ENCODE peak calls at places on chromosome 11, in four cellular contexts. F, A, B and Q are unnamed samples.

GRCh38 chr11:116352881-116353280 is 419.9 kb downstream of the BUD13 start:
- DNase-seq in B (no peak), F (no peak), A (no peak), Q (no peak)

GRCh38 chr11:33520103-33520502 is 180.5 kb downstream of the C11orf91 start:
- DNase-seq in A (no peak), B (no peak), F (no peak), Q (no peak)

GRCh38 chr11:35039076-35039475 is 99.9 kb upstream of the CD44 start:
- DNase-seq in B (no peak), F (no peak), A (no peak), Q (no peak)

GRCh38 chr11:104206936-104207335 is 43.0 kb upstream of the PDGFD start:
- DNase-seq in B (no peak), F (no peak), A (no peak), Q (no peak)

GRCh38 chr11:72814139-72814830 is at the start of gene ATG16L2:
- DNase-seq in B (peak; percentile 93), A (peak; percentile 82), F (peak; percentile 96), Q (peak; percentile 94)

GRCh38 chr11:9562716-9563115 is 10.8 kb upstream of the WEE1 start:
- DNase-seq in A (no peak), F (no peak), B (no peak), Q (no peak)

GRCh38 chr11:69044111-69045013 is 4.4 kb upstream of the TPCN2 start:
- DNase-seq in F (peak; percentile 85), B (peak; percentile 92), A (peak; percentile 83), Q (peak; percentile 83)

GRCh38 chr11:73652046-73652730 is 5.8 kb downstream of the PLEKHB1 start:
- DNase-seq in F (peak; percentile 49), A (no peak), B (peak; percentile 78), Q (peak; percentile 91)

GRCh38 chr11:64258946-64259532 is 7.7 kb downstream of the PLCB3 start:
- DNase-seq in A (no peak), B (no peak), F (no peak), Q (no peak)

GRCh38 chr11:73257342-73258103 is 14.6 kb upstream of the P2RY6 start:
- DNase-seq in B (peak; percentile 57), F (peak; percentile 80), A (peak; percentile 81), Q (no peak)

GRCh38 chr11:451738-452137 is 1.7 kb downstream of the PTDSS2 start:
- DNase-seq in B (no peak), F (no peak), A (no peak), Q (no peak)

GRCh38 chr11:71946144-71946571 is 17.3 kb downstream of the RNF121 start:
- DNase-seq in F (no peak), A (peak; percentile 20), B (no peak), Q (no peak)

GRCh38 chr11:58640386-58641023 is 18.0 kb downstream of the CNTF start:
- DNase-seq in B (no peak), A (no peak), F (no peak), Q (no peak)

GRCh38 chr11:131370090-131370751 is at the start of gene NTM:
- DNase-seq in F (no peak), B (peak; percentile 77), A (peak; percentile 48), Q (no peak)

GRCh38 chr11:99066609-99067008 is 45.9 kb downstream of the CNTN5 start:
- DNase-seq in A (no peak), F (no peak), B (no peak), Q (no peak)

GRCh38 chr11:118305726-118306125 is 1.2 kb downstream of the CD3E start:
- DNase-seq in F (no peak), B (no peak), A (no peak), Q (no peak)

GRCh38 chr11:130037881-130038601 is 31.7 kb upstream of the APLP2 start:
- DNase-seq in B (no peak), F (no peak), A (peak; percentile 30), Q (peak; percentile 42)

GRCh38 chr11:83557638-83558037 is 271.5 kb upstream of the CCDC90B start:
- DNase-seq in B (no peak), A (no peak), F (no peak), Q (no peak)

GRCh38 chr11:36056160-36056751 is 112.4 kb downstream of the LDLRAD3 start:
- DNase-seq in F (no peak), A (peak; percentile 55), B (no peak), Q (peak; percentile 45)
- TF ChIP-seq CTCF in F (peak; percentile 43), A (peak; percentile 63), B (no peak), Q (peak; percentile 46)

GRCh38 chr11:95089620-95090542 is at the start of gene ENDOD1:
- DNase-seq in F (peak; percentile 95), B (peak; percentile 88), A (peak; percentile 78), Q (peak; percentile 81)

GRCh38 chr11:95091663-95092062 is 2.0 kb downstream of the ENDOD1 start:
- DNase-seq in F (no peak), A (no peak), B (no peak), Q (no peak)

GRCh38 chr11:95093548-95093947 is 3.9 kb downstream of the ENDOD1 start:
- DNase-seq in F (no peak), B (no peak), A (no peak), Q (no peak)

GRCh38 chr11:95095858-95096587 is 6.4 kb downstream of the ENDOD1 start:
- DNase-seq in A (peak; percentile 60), B (no peak), F (no peak), Q (no peak)

DNA sequence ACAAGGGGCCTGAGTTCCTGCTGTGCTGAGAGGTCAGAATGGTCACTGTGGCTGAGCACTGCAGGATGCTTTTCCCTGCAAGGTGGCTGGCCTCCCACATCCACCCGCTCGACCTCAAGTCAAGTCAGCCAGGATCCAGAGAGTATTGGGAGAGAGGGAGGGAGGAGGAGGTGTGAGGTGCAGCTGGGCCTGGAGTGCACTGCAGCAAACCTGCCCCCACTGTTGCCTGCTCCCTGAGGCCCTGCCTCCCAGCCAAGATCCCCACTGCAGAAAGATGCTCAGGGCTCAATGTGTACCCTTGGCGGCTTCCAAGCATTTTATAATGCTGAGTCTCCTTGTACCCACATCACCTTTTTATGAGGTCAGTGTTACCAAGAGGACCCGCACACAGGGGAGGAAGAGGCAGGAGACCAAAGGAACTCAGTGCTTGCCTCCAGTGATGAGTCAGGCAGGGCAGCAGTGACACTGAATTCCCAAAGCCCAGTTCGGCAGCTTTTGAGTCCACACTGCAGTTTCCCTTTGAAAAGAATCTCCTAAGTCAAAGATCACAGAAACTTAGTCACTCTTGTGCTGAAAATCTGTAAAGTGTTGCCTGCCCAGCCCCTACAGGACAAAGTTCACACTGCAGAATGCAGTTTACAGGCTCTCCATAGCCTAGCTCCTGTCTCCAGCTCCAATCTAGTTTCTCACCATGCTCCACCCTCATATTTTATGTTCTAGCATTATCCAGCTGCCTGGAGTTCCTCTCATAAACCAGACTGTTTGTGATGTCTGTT is 3.1 kb downstream of the ENDOD1 start:
- DNase-seq in F (no peak), A (peak; percentile 69), B (no peak), Q (peak; percentile 36)
- TF ChIP-seq CTCF in F (peak; percentile 50), A (peak; percentile 75), B (peak; percentile 15), Q (peak; percentile 30)

DNA sequence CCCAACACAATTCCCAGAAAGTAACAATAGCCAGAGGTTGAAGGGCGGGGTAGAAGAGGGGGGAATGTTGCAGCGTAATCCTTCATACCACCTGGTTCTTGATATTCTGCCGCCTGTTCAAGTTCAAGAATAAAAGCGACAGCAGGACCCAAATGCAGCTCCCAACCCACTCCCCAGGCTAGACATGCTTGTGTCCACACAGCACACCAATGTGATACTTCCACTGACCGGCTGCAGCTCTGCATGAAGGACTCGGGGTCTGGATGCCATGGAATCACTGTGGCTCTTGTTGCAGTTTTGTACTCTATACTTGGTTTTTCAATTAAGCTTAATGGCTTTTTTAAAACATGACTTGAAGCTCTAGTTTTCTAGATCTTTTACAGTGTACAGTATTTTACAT is 6.5 kb downstream of the SRPRA start:
- DNase-seq in B (no peak), F (no peak), A (no peak), Q (no peak)
- TF ChIP-seq CTCF in B (no peak), F (no peak), A (no peak), Q (no peak)

DNA sequence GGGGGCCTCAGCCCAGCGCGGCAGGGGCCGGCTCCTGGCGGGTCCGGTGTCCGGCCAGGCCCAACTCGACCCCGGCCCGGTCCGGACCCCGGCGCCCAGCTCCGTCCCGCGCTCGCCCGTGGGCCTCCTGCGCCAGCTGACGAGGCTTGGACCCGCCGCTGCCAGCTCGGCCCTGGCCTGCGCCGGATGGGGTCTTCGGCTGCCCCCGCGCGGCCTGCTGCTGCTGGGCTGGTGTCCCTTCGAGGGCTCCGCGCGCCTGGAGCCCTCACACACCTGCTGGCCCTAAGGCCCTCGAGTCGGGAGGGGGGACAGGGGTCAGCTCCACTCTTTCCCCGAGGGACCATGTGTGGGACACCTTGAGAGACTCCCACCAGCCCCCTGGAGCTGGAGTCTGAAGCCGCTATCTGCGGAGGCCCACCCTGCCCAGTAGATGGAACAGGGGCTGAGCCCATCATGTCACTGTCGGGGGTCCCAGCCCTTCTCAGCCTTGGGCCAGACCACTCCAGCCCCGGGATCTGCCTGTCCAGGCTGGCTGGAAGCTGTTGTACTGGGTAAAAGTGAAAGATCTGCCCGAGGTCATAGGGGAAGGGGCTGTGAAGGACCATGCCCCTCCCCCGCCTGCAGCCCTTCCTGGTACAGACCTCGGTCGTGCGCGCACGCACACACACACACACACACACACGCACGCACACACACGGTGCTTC is 768 bp upstream of the CDKN1C start:
- DNase-seq in F (no peak), A (peak; percentile 42), B (peak; percentile 85), Q (no peak)
- TF ChIP-seq CTCF in F (peak; percentile 14), A (peak; percentile 12), B (no peak), Q (no peak)

GRCh38 chr11:125887373-125888324 is at the start of gene HYLS1:
- DNase-seq in B (peak; percentile 98), A (peak; percentile 97), F (peak; percentile 97), Q (peak; percentile 81)
- TF ChIP-seq CTCF in B (peak; percentile 19), A (peak; percentile 23), F (peak; percentile 28), Q (no peak)

GRCh38 chr11:112361396-112361795 is 100.7 kb upstream of the PLET1 start:
- DNase-seq in F (no peak), B (no peak), A (no peak), Q (no peak)

GRCh38 chr11:112355726-112356125 is 95.1 kb upstream of the PLET1 start:
- DNase-seq in F (peak; percentile 73), B (no peak), A (peak; percentile 19), Q (peak; percentile 11)

GRCh38 chr11:112354364-112354763 is 93.7 kb upstream of the PLET1 start:
- DNase-seq in A (no peak), B (no peak), F (no peak), Q (no peak)

GRCh38 chr11:112352907-112353306 is 92.2 kb upstream of the PLET1 start:
- DNase-seq in F (no peak), A (no peak), B (no peak), Q (no peak)

DNA sequence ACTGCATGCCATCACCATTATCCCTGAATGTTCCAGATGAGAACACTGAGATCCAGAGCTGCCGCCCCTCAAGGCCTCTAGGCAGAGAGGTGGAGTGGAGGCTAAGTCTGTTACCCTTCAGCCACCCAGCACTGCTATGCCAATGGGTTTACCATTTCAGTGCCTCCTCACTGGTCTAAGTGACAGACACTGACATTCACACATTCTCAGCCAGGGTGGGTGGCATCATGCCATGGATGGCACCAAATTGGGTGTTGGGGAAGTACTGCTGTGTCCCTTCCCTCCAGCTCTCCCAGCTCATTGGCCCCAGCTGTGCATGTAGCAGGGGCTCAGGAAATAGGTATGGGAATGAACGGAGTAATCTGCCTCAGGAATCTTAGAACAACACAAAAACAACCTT is 96.8 kb upstream of the PLET1 start:
- DNase-seq in F (no peak), B (no peak), A (no peak), Q (no peak)
- TF ChIP-seq CTCF in F (no peak), B (no peak), A (no peak), Q (no peak)